ENCODE peak calls at places on chromosomes 7 and 10, in six cellular contexts. One of them, this sample, is unnamed.
A peak's percentile ranks its signal among the peaks of the same experiment; 100 is the strongest.

GRCh38 chr10:3104251-3104918 is 37.0 kb downstream of the PFKP start:
- DNase-seq in BE2C: no peak
- DNase-seq in upper lobe of right lung: no peak
- DNase-seq in IMR-90: no peak
- DNase-seq in fibroblast of the aortic adventitia: no peak
- DNase-seq in K562: no peak
- DNase-seq in this sample: no peak

GRCh38 chr7:69738396-69738889 is 140.2 kb downstream of the AUTS2 start:
- DNase-seq in BE2C: peak; percentile 41
- DNase-seq in upper lobe of right lung: no peak
- DNase-seq in IMR-90: no peak
- DNase-seq in fibroblast of the aortic adventitia: no peak
- DNase-seq in K562: no peak
- DNase-seq in this sample: no peak

GRCh38 chr7:149776305-149776704 is 2.9 kb upstream of the ZNF467 start:
- DNase-seq in BE2C: peak; percentile 71
- DNase-seq in upper lobe of right lung: peak; percentile 81
- DNase-seq in IMR-90: peak; percentile 15
- DNase-seq in fibroblast of the aortic adventitia: peak; percentile 48
- DNase-seq in K562: no peak
- DNase-seq in this sample: peak; percentile 11

GRCh38 chr10:14405076-14406065 is 74.6 kb upstream of the FRMD4A start:
- DNase-seq in BE2C: no peak
- DNase-seq in upper lobe of right lung: no peak
- DNase-seq in IMR-90: peak; percentile 99
- DNase-seq in fibroblast of the aortic adventitia: peak; percentile 95
- DNase-seq in K562: no peak
- DNase-seq in this sample: peak; percentile 70

GRCh38 chr7:45007571-45008328 is 7.7 kb downstream of the CCM2 start:
- DNase-seq in BE2C: no peak
- DNase-seq in upper lobe of right lung: peak; percentile 33
- DNase-seq in IMR-90: no peak
- DNase-seq in fibroblast of the aortic adventitia: no peak
- DNase-seq in K562: no peak
- DNase-seq in this sample: no peak

GRCh38 chr7:131225619-131226101 is 102.0 kb upstream of the MKLN1 start:
- DNase-seq in BE2C: no peak
- DNase-seq in upper lobe of right lung: peak; percentile 74
- DNase-seq in IMR-90: peak; percentile 61
- DNase-seq in fibroblast of the aortic adventitia: peak; percentile 92
- DNase-seq in K562: no peak
- DNase-seq in this sample: no peak

GRCh38 chr7:147415991-147416390 is 1174.6 kb upstream of the C7orf33 start:
- DNase-seq in BE2C: no peak
- DNase-seq in upper lobe of right lung: no peak
- DNase-seq in IMR-90: peak; percentile 35
- DNase-seq in fibroblast of the aortic adventitia: no peak
- DNase-seq in K562: no peak
- DNase-seq in this sample: no peak

GRCh38 chr10:96118604-96119450 is 11.3 kb upstream of the ZNF518A start:
- DNase-seq in BE2C: no peak
- DNase-seq in upper lobe of right lung: no peak
- DNase-seq in IMR-90: no peak
- DNase-seq in fibroblast of the aortic adventitia: no peak
- DNase-seq in K562: no peak
- DNase-seq in this sample: no peak

GRCh38 chr10:133023216-133023843 is 64.4 kb upstream of the ADGRA1 start:
- DNase-seq in BE2C: no peak
- DNase-seq in upper lobe of right lung: no peak
- DNase-seq in IMR-90: no peak
- DNase-seq in fibroblast of the aortic adventitia: no peak
- DNase-seq in K562: no peak
- DNase-seq in this sample: no peak

GRCh38 chr7:4151926-4152549 is 530.1 kb upstream of the FOXK1 start:
- DNase-seq in BE2C: no peak
- DNase-seq in upper lobe of right lung: no peak
- DNase-seq in IMR-90: no peak
- DNase-seq in fibroblast of the aortic adventitia: no peak
- DNase-seq in K562: no peak
- DNase-seq in this sample: no peak

GRCh38 chr7:111477462-111478225 is 84.6 kb downstream of the IMMP2L start:
- DNase-seq in BE2C: no peak
- DNase-seq in upper lobe of right lung: no peak
- DNase-seq in IMR-90: no peak
- DNase-seq in fibroblast of the aortic adventitia: no peak
- DNase-seq in K562: no peak
- DNase-seq in this sample: no peak

GRCh38 chr10:104260775-104261115 is 6.1 kb downstream of the GSTO1 start:
- DNase-seq in BE2C: no peak
- DNase-seq in upper lobe of right lung: no peak
- DNase-seq in IMR-90: peak; percentile 81
- DNase-seq in fibroblast of the aortic adventitia: peak; percentile 70
- DNase-seq in K562: no peak
- DNase-seq in this sample: peak; percentile 68

GRCh38 chr10:33657154-33657900 is 322.9 kb upstream of the NRP1 start:
- DNase-seq in BE2C: peak; percentile 87
- DNase-seq in upper lobe of right lung: no peak
- DNase-seq in IMR-90: peak; percentile 31
- DNase-seq in fibroblast of the aortic adventitia: peak; percentile 75
- DNase-seq in K562: no peak
- DNase-seq in this sample: no peak

GRCh38 chr10:31102421-31102820 is 70.8 kb upstream of the ZNF438 start:
- DNase-seq in BE2C: no peak
- DNase-seq in upper lobe of right lung: no peak
- DNase-seq in IMR-90: no peak
- DNase-seq in fibroblast of the aortic adventitia: no peak
- DNase-seq in K562: no peak
- DNase-seq in this sample: peak; percentile 52

GRCh38 chr10:30219977-30220751 is 128.9 kb downstream of the MTPAP start:
- DNase-seq in BE2C: no peak
- DNase-seq in upper lobe of right lung: no peak
- DNase-seq in IMR-90: peak; percentile 51
- DNase-seq in fibroblast of the aortic adventitia: no peak
- DNase-seq in K562: no peak
- DNase-seq in this sample: peak; percentile 85

GRCh38 chr10:89567566-89568245 is 32.3 kb upstream of the SLC16A12 start:
- DNase-seq in BE2C: no peak
- DNase-seq in upper lobe of right lung: no peak
- DNase-seq in IMR-90: peak; percentile 23
- DNase-seq in fibroblast of the aortic adventitia: no peak
- DNase-seq in K562: no peak
- DNase-seq in this sample: no peak

GRCh38 chr7:815284-816216 is 16.7 kb upstream of the SUN1 start:
- DNase-seq in BE2C: peak; percentile 72
- DNase-seq in upper lobe of right lung: peak; percentile 75
- DNase-seq in IMR-90: no peak
- DNase-seq in fibroblast of the aortic adventitia: no peak
- DNase-seq in K562: peak; percentile 68
- DNase-seq in this sample: no peak

GRCh38 chr10:124827474-124827873 is 25.9 kb downstream of the ABRAXAS2 start:
- DNase-seq in BE2C: no peak
- DNase-seq in upper lobe of right lung: no peak
- DNase-seq in IMR-90: peak; percentile 14
- DNase-seq in fibroblast of the aortic adventitia: peak; percentile 66
- DNase-seq in K562: peak; percentile 23
- DNase-seq in this sample: peak; percentile 32

GRCh38 chr7:6430271-6430940 is 17.3 kb downstream of the DAGLB start:
- DNase-seq in BE2C: peak; percentile 45
- DNase-seq in upper lobe of right lung: no peak
- DNase-seq in IMR-90: peak; percentile 80
- DNase-seq in fibroblast of the aortic adventitia: peak; percentile 57
- DNase-seq in K562: no peak
- DNase-seq in this sample: peak; percentile 49

GRCh38 chr7:23074443-23075244 is 30.9 kb upstream of the KLHL7 start:
- DNase-seq in BE2C: no peak
- DNase-seq in upper lobe of right lung: no peak
- DNase-seq in IMR-90: peak; percentile 34
- DNase-seq in fibroblast of the aortic adventitia: peak; percentile 35
- DNase-seq in K562: no peak
- DNase-seq in this sample: no peak

GRCh38 chr7:152986369-152986768 is 226.8 kb downstream of the ACTR3B start:
- DNase-seq in BE2C: no peak
- DNase-seq in upper lobe of right lung: no peak
- DNase-seq in IMR-90: no peak
- DNase-seq in fibroblast of the aortic adventitia: no peak
- DNase-seq in K562: no peak
- DNase-seq in this sample: peak; percentile 5

GRCh38 chr10:30215131-30215530 is 133.9 kb downstream of the MTPAP start:
- DNase-seq in BE2C: no peak
- DNase-seq in upper lobe of right lung: no peak
- DNase-seq in IMR-90: peak; percentile 28
- DNase-seq in fibroblast of the aortic adventitia: peak; percentile 48
- DNase-seq in K562: no peak
- DNase-seq in this sample: no peak

GRCh38 chr7:17965600-17965999 is 25.3 kb upstream of the SNX13 start:
- DNase-seq in BE2C: no peak
- DNase-seq in upper lobe of right lung: no peak
- DNase-seq in IMR-90: peak; percentile 71
- DNase-seq in fibroblast of the aortic adventitia: peak; percentile 16
- DNase-seq in K562: no peak
- DNase-seq in this sample: peak; percentile 70

GRCh38 chr7:116588641-116589594 is 64.1 kb downstream of the CAV1 start:
- DNase-seq in BE2C: no peak
- DNase-seq in upper lobe of right lung: no peak
- DNase-seq in IMR-90: peak; percentile 81
- DNase-seq in fibroblast of the aortic adventitia: peak; percentile 91
- DNase-seq in K562: peak; percentile 66
- DNase-seq in this sample: peak; percentile 59

GRCh38 chr10:88390041-88390440 is 193.1 kb downstream of the RNLS start:
- DNase-seq in BE2C: no peak
- DNase-seq in upper lobe of right lung: no peak
- DNase-seq in IMR-90: no peak
- DNase-seq in fibroblast of the aortic adventitia: no peak
- DNase-seq in K562: no peak
- DNase-seq in this sample: no peak

GRCh38 chr10:88385601-88386203 is 197.4 kb downstream of the RNLS start:
- DNase-seq in BE2C: peak; percentile 10
- DNase-seq in upper lobe of right lung: peak; percentile 80
- DNase-seq in IMR-90: no peak
- DNase-seq in fibroblast of the aortic adventitia: no peak
- DNase-seq in K562: no peak
- DNase-seq in this sample: peak; percentile 90

GRCh38 chr10:88386204-88386877 is 196.8 kb downstream of the RNLS start:
- DNase-seq in BE2C: peak; percentile 8
- DNase-seq in upper lobe of right lung: no peak
- DNase-seq in IMR-90: no peak
- DNase-seq in fibroblast of the aortic adventitia: peak; percentile 55
- DNase-seq in K562: no peak
- DNase-seq in this sample: peak; percentile 67

GRCh38 chr10:88389456-88389855 is 193.7 kb downstream of the RNLS start:
- DNase-seq in BE2C: peak; percentile 28
- DNase-seq in upper lobe of right lung: no peak
- DNase-seq in IMR-90: peak; percentile 73
- DNase-seq in fibroblast of the aortic adventitia: peak; percentile 83
- DNase-seq in K562: no peak
- DNase-seq in this sample: peak; percentile 61

GRCh38 chr10:88386878-88387773 is 196.0 kb downstream of the RNLS start:
- DNase-seq in BE2C: peak; percentile 65
- DNase-seq in upper lobe of right lung: no peak
- DNase-seq in IMR-90: peak; percentile 82
- DNase-seq in fibroblast of the aortic adventitia: peak; percentile 76
- DNase-seq in K562: no peak
- DNase-seq in this sample: peak; percentile 57
- H3K4me3 ChIP-seq in BE2C: peak overlapping the region; percentile 2
- H3K4me3 ChIP-seq in upper lobe of right lung: peak overlapping the region; percentile 21
- H3K4me3 ChIP-seq in IMR-90: no peak overlapping the region
- H3K4me3 ChIP-seq in fibroblast of the aortic adventitia: no peak overlapping the region
- H3K4me3 ChIP-seq in K562: no peak overlapping the region
- H3K4me3 ChIP-seq in this sample: no peak overlapping the region

GRCh38 chr7:26365077-26365896 is 73.6 kb downstream of the SNX10 start:
- DNase-seq in BE2C: peak; percentile 42
- DNase-seq in upper lobe of right lung: no peak
- DNase-seq in IMR-90: peak; percentile 77
- DNase-seq in fibroblast of the aortic adventitia: peak; percentile 86
- DNase-seq in K562: peak; percentile 27
- DNase-seq in this sample: peak; percentile 78

GRCh38 chr7:26365897-26366267 is 74.2 kb downstream of the SNX10 start:
- DNase-seq in BE2C: no peak
- DNase-seq in upper lobe of right lung: no peak
- DNase-seq in IMR-90: no peak
- DNase-seq in fibroblast of the aortic adventitia: no peak
- DNase-seq in K562: no peak
- DNase-seq in this sample: no peak

GRCh38 chr7:26367219-26367711 is 75.6 kb downstream of the SNX10 start:
- DNase-seq in BE2C: no peak
- DNase-seq in upper lobe of right lung: no peak
- DNase-seq in IMR-90: no peak
- DNase-seq in fibroblast of the aortic adventitia: no peak
- DNase-seq in K562: no peak
- DNase-seq in this sample: no peak

GRCh38 chr7:26369519-26370385 is 78.1 kb downstream of the SNX10 start:
- DNase-seq in BE2C: peak; percentile 30
- DNase-seq in upper lobe of right lung: no peak
- DNase-seq in IMR-90: peak; percentile 43
- DNase-seq in fibroblast of the aortic adventitia: peak; percentile 60
- DNase-seq in K562: peak; percentile 58
- DNase-seq in this sample: peak; percentile 52

GRCh38 chr7:26368542-26368941 is 76.9 kb downstream of the SNX10 start:
- DNase-seq in BE2C: no peak
- DNase-seq in upper lobe of right lung: no peak
- DNase-seq in IMR-90: peak; percentile 23
- DNase-seq in fibroblast of the aortic adventitia: peak; percentile 17
- DNase-seq in K562: no peak
- DNase-seq in this sample: no peak
- TF ChIP-seq CTCF in BE2C: no peak
- TF ChIP-seq CTCF in upper lobe of right lung: no peak
- TF ChIP-seq CTCF in IMR-90: no peak
- TF ChIP-seq CTCF in fibroblast of the aortic adventitia: no peak
- TF ChIP-seq CTCF in K562: no peak
- TF ChIP-seq CTCF in this sample: no peak

GRCh38 chr10:92594194-92594593 is 1.3 kb downstream of the KIF11 start:
- DNase-seq in BE2C: no peak
- DNase-seq in upper lobe of right lung: no peak
- DNase-seq in IMR-90: no peak
- DNase-seq in fibroblast of the aortic adventitia: peak; percentile 8
- DNase-seq in K562: no peak
- DNase-seq in this sample: no peak
- H3K4me3 ChIP-seq in BE2C: peak overlapping the region; percentile 96
- H3K4me3 ChIP-seq in upper lobe of right lung: peak overlapping the region; percentile 86
- H3K4me3 ChIP-seq in IMR-90: peak overlapping the region; percentile 78
- H3K4me3 ChIP-seq in fibroblast of the aortic adventitia: peak overlapping the region; percentile 75
- H3K4me3 ChIP-seq in K562: peak overlapping the region; percentile 64
- H3K4me3 ChIP-seq in this sample: peak overlapping the region; percentile 88

GRCh38 chr10:110897184-110897583 is 21.8 kb downstream of the BBIP1 start:
- DNase-seq in BE2C: no peak
- DNase-seq in upper lobe of right lung: no peak
- DNase-seq in IMR-90: no peak
- DNase-seq in fibroblast of the aortic adventitia: no peak
- DNase-seq in K562: no peak
- DNase-seq in this sample: no peak

GRCh38 chr10:110892602-110893001 is 20.9 kb downstream of the PDCD4 start:
- DNase-seq in BE2C: no peak
- DNase-seq in upper lobe of right lung: no peak
- DNase-seq in IMR-90: no peak
- DNase-seq in fibroblast of the aortic adventitia: no peak
- DNase-seq in K562: no peak
- DNase-seq in this sample: no peak

GRCh38 chr10:110898391-110898790 is 20.6 kb downstream of the BBIP1 start:
- DNase-seq in BE2C: no peak
- DNase-seq in upper lobe of right lung: no peak
- DNase-seq in IMR-90: peak; percentile 23
- DNase-seq in fibroblast of the aortic adventitia: peak; percentile 31
- DNase-seq in K562: no peak
- DNase-seq in this sample: no peak

GRCh38 chr10:110893559-110894179 is 21.9 kb downstream of the PDCD4 start:
- DNase-seq in BE2C: no peak
- DNase-seq in upper lobe of right lung: no peak
- DNase-seq in IMR-90: peak; percentile 46
- DNase-seq in fibroblast of the aortic adventitia: peak; percentile 65
- DNase-seq in K562: no peak
- DNase-seq in this sample: peak; percentile 57
- TF ChIP-seq CTCF in BE2C: peak; percentile 48
- TF ChIP-seq CTCF in upper lobe of right lung: peak; percentile 60
- TF ChIP-seq CTCF in IMR-90: peak; percentile 52
- TF ChIP-seq CTCF in fibroblast of the aortic adventitia: peak; percentile 52
- TF ChIP-seq CTCF in K562: peak; percentile 30
- TF ChIP-seq CTCF in this sample: peak; percentile 44